ENCODE peak calls at places on chromosomes 2 and 18, in four cellular contexts. One of them, this sample, is unnamed.

GRCh38 chr2:196046123-196046917 is 22.3 kb downstream of the DNAH7 start:
- DNase-seq in uterus: no peak
- DNase-seq in K562: no peak
- DNase-seq in transverse colon: no peak
- DNase-seq in this sample: no peak

GRCh38 chr18:51290864-51291263 is 93.4 kb upstream of the MEX3C start:
- DNase-seq in uterus: no peak
- DNase-seq in K562: no peak
- DNase-seq in transverse colon: no peak
- DNase-seq in this sample: no peak

GRCh38 chr2:16339198-16339597 is 326.4 kb downstream of the CYRIA start:
- DNase-seq in uterus: no peak
- DNase-seq in K562: no peak
- DNase-seq in transverse colon: no peak
- DNase-seq in this sample: no peak

GRCh38 chr18:37539236-37539635 is 26.4 kb downstream of the CELF4 start:
- DNase-seq in uterus: no peak
- DNase-seq in K562: no peak
- DNase-seq in transverse colon: no peak
- DNase-seq in this sample: no peak

GRCh38 chr2:30860003-30860402 is 52.8 kb upstream of the CAPN13 start:
- DNase-seq in uterus: no peak
- DNase-seq in K562: no peak
- DNase-seq in transverse colon: no peak
- DNase-seq in this sample: no peak

GRCh38 chr2:176176233-176176632 is 12.2 kb upstream of the HOXD1 start:
- DNase-seq in uterus: no peak
- DNase-seq in K562: no peak
- DNase-seq in transverse colon: no peak
- DNase-seq in this sample: no peak

GRCh38 chr2:230795856-230796255 is 68.9 kb upstream of the ITM2C start:
- DNase-seq in uterus: peak; percentile 33
- DNase-seq in K562: no peak
- DNase-seq in transverse colon: no peak
- DNase-seq in this sample: no peak

GRCh38 chr2:6930913-6931312 is 13.7 kb downstream of the RNF144A start:
- DNase-seq in uterus: no peak
- DNase-seq in K562: no peak
- DNase-seq in transverse colon: no peak
- DNase-seq in this sample: no peak

GRCh38 chr2:167294031-167294774 is 405.9 kb downstream of the XIRP2 start:
- DNase-seq in uterus: no peak
- DNase-seq in K562: no peak
- DNase-seq in transverse colon: peak; percentile 38
- DNase-seq in this sample: peak; percentile 39

GRCh38 chr2:86290596-86291327 is 46.7 kb downstream of the REEP1 start:
- DNase-seq in uterus: no peak
- DNase-seq in K562: no peak
- DNase-seq in transverse colon: no peak
- DNase-seq in this sample: no peak

GRCh38 chr2:173983414-173983871 is 18.3 kb upstream of the SP3 start:
- DNase-seq in uterus: no peak
- DNase-seq in K562: no peak
- DNase-seq in transverse colon: no peak
- DNase-seq in this sample: no peak

GRCh38 chr2:28469947-28470585 is 25.8 kb upstream of the PLB1 start:
- DNase-seq in uterus: no peak
- DNase-seq in K562: no peak
- DNase-seq in transverse colon: peak; percentile 17
- DNase-seq in this sample: no peak

GRCh38 chr2:165573534-165574461 is 104.3 kb downstream of the CSRNP3 start:
- DNase-seq in uterus: peak; percentile 30
- DNase-seq in K562: no peak
- DNase-seq in transverse colon: peak; percentile 43
- DNase-seq in this sample: peak; percentile 30

GRCh38 chr2:240886678-240887574 is 9.0 kb downstream of the MAB21L4 start:
- DNase-seq in uterus: no peak
- DNase-seq in K562: no peak
- DNase-seq in transverse colon: no peak
- DNase-seq in this sample: no peak

GRCh38 chr2:47267389-47268086 is 112.4 kb upstream of the STPG4 start:
- DNase-seq in uterus: no peak
- DNase-seq in K562: no peak
- DNase-seq in transverse colon: no peak
- DNase-seq in this sample: no peak

GRCh38 chr2:134782107-134782506 is 56.3 kb upstream of the ACMSD start:
- DNase-seq in uterus: no peak
- DNase-seq in K562: no peak
- DNase-seq in transverse colon: no peak
- DNase-seq in this sample: no peak

GRCh38 chr2:83991992-83992391 is 467.1 kb downstream of the SUCLG1 start:
- DNase-seq in uterus: no peak
- DNase-seq in K562: no peak
- DNase-seq in transverse colon: no peak
- DNase-seq in this sample: no peak

GRCh38 chr2:152506843-152507242 is 171.9 kb downstream of the FMNL2 start:
- DNase-seq in uterus: no peak
- DNase-seq in K562: no peak
- DNase-seq in transverse colon: no peak
- DNase-seq in this sample: no peak

GRCh38 chr2:161576421-161576820 is 47.8 kb upstream of the SLC4A10 start:
- DNase-seq in uterus: no peak
- DNase-seq in K562: no peak
- DNase-seq in transverse colon: no peak
- DNase-seq in this sample: no peak

GRCh38 chr2:201500534-201500933 is 49.0 kb downstream of the STRADB start:
- DNase-seq in uterus: no peak
- DNase-seq in K562: no peak
- DNase-seq in transverse colon: no peak
- DNase-seq in this sample: no peak

GRCh38 chr2:26088038-26088643 is 54.3 kb downstream of the RAB10 start:
- DNase-seq in uterus: no peak
- DNase-seq in K562: peak; percentile 54
- DNase-seq in transverse colon: no peak
- DNase-seq in this sample: no peak

GRCh38 chr18:79687806-79688205 is 8.2 kb downstream of the CTDP1 start:
- DNase-seq in uterus: no peak
- DNase-seq in K562: no peak
- DNase-seq in transverse colon: no peak
- DNase-seq in this sample: peak; percentile 6

GRCh38 chr2:213238753-213239591 is 45.3 kb upstream of the SPAG16 start:
- DNase-seq in uterus: no peak
- DNase-seq in K562: no peak
- DNase-seq in transverse colon: no peak
- DNase-seq in this sample: no peak

GRCh38 chr2:16713011-16713423 is 47.4 kb upstream of the CYRIA start:
- DNase-seq in uterus: no peak
- DNase-seq in K562: no peak
- DNase-seq in transverse colon: no peak
- DNase-seq in this sample: no peak

GRCh38 chr2:74688881-74689280 is 34.8 kb downstream of the SEMA4F start:
- DNase-seq in uterus: no peak
- DNase-seq in K562: no peak
- DNase-seq in transverse colon: no peak
- DNase-seq in this sample: no peak

GRCh38 chr2:145015561-145015960 is 495.6 kb upstream of the ZEB2 start:
- DNase-seq in uterus: no peak
- DNase-seq in K562: no peak
- DNase-seq in transverse colon: no peak
- DNase-seq in this sample: no peak

GRCh38 chr2:116088246-116088645 is 1645.8 kb downstream of the DPP10 start:
- DNase-seq in uterus: no peak
- DNase-seq in K562: no peak
- DNase-seq in transverse colon: no peak
- DNase-seq in this sample: no peak

GRCh38 chr18:76398899-76399612 is 96.0 kb downstream of the ZNF516 start:
- DNase-seq in uterus: peak; percentile 92
- DNase-seq in K562: peak; percentile 75
- DNase-seq in transverse colon: peak; percentile 81
- DNase-seq in this sample: peak; percentile 56

GRCh38 chr2:215554689-215555088 is 118.8 kb upstream of the FN1 start:
- DNase-seq in uterus: no peak
- DNase-seq in K562: no peak
- DNase-seq in transverse colon: no peak
- DNase-seq in this sample: no peak

GRCh38 chr2:199977984-199978415 is 22.6 kb downstream of the MAIP1 start:
- DNase-seq in uterus: no peak
- DNase-seq in K562: no peak
- DNase-seq in transverse colon: peak; percentile 67
- DNase-seq in this sample: no peak

GRCh38 chr2:150212722-150213171 is 274.7 kb downstream of the RND3 start:
- DNase-seq in uterus: no peak
- DNase-seq in K562: no peak
- DNase-seq in transverse colon: no peak
- DNase-seq in this sample: no peak

GRCh38 chr2:1546023-1546591 is 132.8 kb downstream of the TPO start:
- DNase-seq in uterus: no peak
- DNase-seq in K562: peak; percentile 59
- DNase-seq in transverse colon: peak; percentile 33
- DNase-seq in this sample: peak; percentile 44

GRCh38 chr2:161046876-161047275 is 113.4 kb upstream of the TANK start:
- DNase-seq in uterus: no peak
- DNase-seq in K562: no peak
- DNase-seq in transverse colon: no peak
- DNase-seq in this sample: no peak

GRCh38 chr18:39561136-39561535 is 1995.5 kb upstream of the CELF4 start:
- DNase-seq in uterus: no peak
- DNase-seq in K562: no peak
- DNase-seq in transverse colon: no peak
- DNase-seq in this sample: no peak

DNA sequence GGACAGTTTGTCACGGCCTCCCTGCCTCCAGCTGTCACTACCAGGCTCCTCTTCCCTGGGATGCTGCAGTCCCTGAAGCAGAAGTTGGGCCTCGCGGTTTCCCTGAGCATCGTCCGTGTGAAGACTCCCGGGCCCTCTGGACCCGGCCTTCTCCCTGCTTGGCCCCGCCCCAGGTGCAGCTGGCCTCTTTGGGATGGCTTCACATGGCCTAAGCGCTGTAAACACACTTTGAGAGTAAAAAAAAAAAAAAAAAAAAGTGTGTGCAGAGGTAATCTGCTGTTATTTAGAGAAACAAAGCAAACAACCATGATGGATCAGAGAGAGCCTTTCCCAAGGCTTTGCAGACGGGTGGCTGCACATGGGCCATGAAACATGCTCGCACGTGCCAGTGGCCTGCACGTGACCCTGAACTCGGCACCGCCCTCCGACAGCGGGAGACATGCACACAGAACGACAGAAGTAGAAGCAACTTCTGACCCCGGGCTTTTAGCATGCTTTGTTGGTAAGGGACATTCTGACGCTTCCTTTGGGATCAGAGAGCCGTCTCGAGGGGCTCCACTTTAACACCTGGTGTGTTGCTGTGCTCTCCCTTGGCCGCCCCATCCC is 112.4 kb downstream of the KCNF1 start:
- DNase-seq in uterus: no peak
- DNase-seq in K562: no peak
- DNase-seq in transverse colon: no peak
- DNase-seq in this sample: no peak
- TF ChIP-seq POLR2A in uterus: no peak
- TF ChIP-seq POLR2A in K562: no peak
- TF ChIP-seq POLR2A in transverse colon: no peak
- TF ChIP-seq POLR2A in this sample: no peak

GRCh38 chr2:238203104-238203972 is at the start of gene ILKAP:
- DNase-seq in uterus: peak; percentile 83
- DNase-seq in K562: peak; percentile 99
- DNase-seq in transverse colon: peak; percentile 91
- DNase-seq in this sample: peak; percentile 98
- TF ChIP-seq POLR2A in uterus: peak; percentile 78
- TF ChIP-seq POLR2A in K562: peak; percentile 72
- TF ChIP-seq POLR2A in transverse colon: peak; percentile 61
- TF ChIP-seq POLR2A in this sample: peak; percentile 68

GRCh38 chr18:62760403-62760734 is 45.0 kb downstream of the PHLPP1 start:
- DNase-seq in uterus: no peak
- DNase-seq in K562: no peak
- DNase-seq in transverse colon: no peak
- DNase-seq in this sample: no peak
- TF ChIP-seq POLR2A in uterus: no peak
- TF ChIP-seq POLR2A in K562: no peak
- TF ChIP-seq POLR2A in transverse colon: no peak
- TF ChIP-seq POLR2A in this sample: no peak

GRCh38 chr2:219060821-219061791 is at the start of gene IHH:
- DNase-seq in uterus: no peak
- DNase-seq in K562: no peak
- DNase-seq in transverse colon: peak; percentile 90
- DNase-seq in this sample: no peak
- TF ChIP-seq POLR2A in uterus: no peak
- TF ChIP-seq POLR2A in K562: no peak
- TF ChIP-seq POLR2A in transverse colon: peak; percentile 82
- TF ChIP-seq POLR2A in this sample: no peak

GRCh38 chr2:98180456-98180855 is 93.5 kb downstream of the VWA3B start:
- DNase-seq in uterus: no peak
- DNase-seq in K562: no peak
- DNase-seq in transverse colon: no peak
- DNase-seq in this sample: no peak
- TF ChIP-seq POLR2A in uterus: no peak
- TF ChIP-seq POLR2A in K562: no peak
- TF ChIP-seq POLR2A in transverse colon: no peak
- TF ChIP-seq POLR2A in this sample: no peak

GRCh38 chr2:42810126-42810970 is 18.0 kb upstream of the HAAO start:
- DNase-seq in uterus: peak; percentile 98
- DNase-seq in K562: peak; percentile 87
- DNase-seq in transverse colon: peak; percentile 95
- DNase-seq in this sample: peak; percentile 89

GRCh38 chr2:42808301-42808700 is 15.9 kb upstream of the HAAO start:
- DNase-seq in uterus: no peak
- DNase-seq in K562: no peak
- DNase-seq in transverse colon: no peak
- DNase-seq in this sample: no peak

GRCh38 chr2:42810971-42811865 is 18.8 kb upstream of the HAAO start:
- DNase-seq in uterus: peak; percentile 71
- DNase-seq in K562: no peak
- DNase-seq in transverse colon: peak; percentile 45
- DNase-seq in this sample: peak; percentile 48

GRCh38 chr2:42809876-42810125 is 17.4 kb upstream of the HAAO start:
- DNase-seq in uterus: peak; percentile 85
- DNase-seq in K562: peak; percentile 91
- DNase-seq in transverse colon: peak; percentile 86
- DNase-seq in this sample: peak; percentile 79

GRCh38 chr2:42809131-42809875 is 16.9 kb upstream of the HAAO start:
- DNase-seq in uterus: peak; percentile 46
- DNase-seq in K562: no peak
- DNase-seq in transverse colon: peak; percentile 32
- DNase-seq in this sample: no peak
- TF ChIP-seq POLR2A in uterus: no peak
- TF ChIP-seq POLR2A in K562: no peak
- TF ChIP-seq POLR2A in transverse colon: no peak
- TF ChIP-seq POLR2A in this sample: no peak

GRCh38 chr2:95165371-95166064 is at the start of gene ZNF2:
- DNase-seq in uterus: peak; percentile 99
- DNase-seq in K562: peak; percentile 96
- DNase-seq in transverse colon: peak; percentile 99
- DNase-seq in this sample: peak; percentile 97
- TF ChIP-seq POLR2A in uterus: peak; percentile 26
- TF ChIP-seq POLR2A in K562: peak; percentile 97
- TF ChIP-seq POLR2A in transverse colon: peak; percentile 80
- TF ChIP-seq POLR2A in this sample: peak; percentile 78